ENCODE peak calls at places on chromosomes 7 and 10, in ten cellular contexts. One of them, this sample, is unnamed.

GRCh38 chr10:45640941-45641340 is 31.6 kb downstream of the ZFAND4 start:
- DNase-seq in stomach: no peak
- DNase-seq in Panc1: no peak
- DNase-seq in transverse colon: no peak
- DNase-seq in spleen: no peak
- DNase-seq in prostate gland: no peak
- DNase-seq in K562: no peak
- DNase-seq in GM12878: no peak
- DNase-seq in esophagus muscularis mucosa: no peak
- DNase-seq in endothelial cell of umbilical vein: no peak
- DNase-seq in this sample: no peak

GRCh38 chr10:26323219-26323618 is 106.6 kb downstream of the GAD2 start:
- DNase-seq in GM12878: no peak
- DNase-seq in esophagus muscularis mucosa: no peak
- DNase-seq in spleen: no peak
- DNase-seq in transverse colon: no peak
- DNase-seq in endothelial cell of umbilical vein: no peak
- DNase-seq in Panc1: no peak
- DNase-seq in K562: no peak
- DNase-seq in prostate gland: no peak
- DNase-seq in stomach: no peak
- DNase-seq in this sample: no peak

GRCh38 chr7:87219545-87220025 is at the start of gene TMEM243:
- DNase-seq in stomach: peak
- DNase-seq in Panc1: no peak
- DNase-seq in esophagus muscularis mucosa: peak
- DNase-seq in K562: peak
- DNase-seq in spleen: peak
- DNase-seq in GM12878: peak
- DNase-seq in endothelial cell of umbilical vein: peak
- DNase-seq in transverse colon: peak
- DNase-seq in prostate gland: peak
- DNase-seq in this sample: peak

GRCh38 chr7:46685051-46685450 is 764.0 kb upstream of the IGFBP3 start:
- DNase-seq in endothelial cell of umbilical vein: peak
- DNase-seq in K562: no peak
- DNase-seq in Panc1: no peak
- DNase-seq in stomach: no peak
- DNase-seq in GM12878: no peak
- DNase-seq in esophagus muscularis mucosa: no peak
- DNase-seq in spleen: no peak
- DNase-seq in transverse colon: no peak
- DNase-seq in prostate gland: no peak
- DNase-seq in this sample: no peak

GRCh38 chr10:792083-792791 is 102.8 kb upstream of the DIP2C start:
- DNase-seq in endothelial cell of umbilical vein: no peak
- DNase-seq in prostate gland: no peak
- DNase-seq in K562: no peak
- DNase-seq in transverse colon: no peak
- DNase-seq in esophagus muscularis mucosa: no peak
- DNase-seq in spleen: no peak
- DNase-seq in GM12878: no peak
- DNase-seq in Panc1: no peak
- DNase-seq in stomach: peak
- DNase-seq in this sample: no peak

GRCh38 chr7:79317728-79318127 is 135.7 kb downstream of the MAGI2 start:
- DNase-seq in GM12878: no peak
- DNase-seq in transverse colon: no peak
- DNase-seq in K562: no peak
- DNase-seq in spleen: no peak
- DNase-seq in endothelial cell of umbilical vein: peak
- DNase-seq in Panc1: peak
- DNase-seq in prostate gland: no peak
- DNase-seq in stomach: no peak
- DNase-seq in esophagus muscularis mucosa: no peak
- DNase-seq in this sample: no peak

GRCh38 chr10:100705139-100705538 is 40.2 kb upstream of the PAX2 start:
- DNase-seq in spleen: no peak
- DNase-seq in stomach: no peak
- DNase-seq in GM12878: no peak
- DNase-seq in K562: no peak
- DNase-seq in endothelial cell of umbilical vein: no peak
- DNase-seq in Panc1: no peak
- DNase-seq in esophagus muscularis mucosa: no peak
- DNase-seq in prostate gland: no peak
- DNase-seq in transverse colon: no peak
- DNase-seq in this sample: no peak

GRCh38 chr7:86908948-86909347 is 150.5 kb downstream of the ELAPOR2 start:
- DNase-seq in Panc1: no peak
- DNase-seq in esophagus muscularis mucosa: no peak
- DNase-seq in K562: no peak
- DNase-seq in spleen: no peak
- DNase-seq in prostate gland: no peak
- DNase-seq in endothelial cell of umbilical vein: no peak
- DNase-seq in GM12878: no peak
- DNase-seq in stomach: no peak
- DNase-seq in transverse colon: no peak
- DNase-seq in this sample: no peak

GRCh38 chr7:33903770-33904679 is 1.3 kb upstream of the BMPER start:
- DNase-seq in K562: no peak
- DNase-seq in GM12878: no peak
- DNase-seq in esophagus muscularis mucosa: no peak
- DNase-seq in spleen: peak
- DNase-seq in prostate gland: no peak
- DNase-seq in Panc1: no peak
- DNase-seq in transverse colon: peak
- DNase-seq in stomach: no peak
- DNase-seq in endothelial cell of umbilical vein: peak
- DNase-seq in this sample: peak

GRCh38 chr7:133827707-133828580 is 299.2 kb upstream of the LRGUK start:
- DNase-seq in transverse colon: no peak
- DNase-seq in K562: no peak
- DNase-seq in prostate gland: peak
- DNase-seq in Panc1: no peak
- DNase-seq in spleen: no peak
- DNase-seq in stomach: no peak
- DNase-seq in endothelial cell of umbilical vein: no peak
- DNase-seq in GM12878: peak
- DNase-seq in esophagus muscularis mucosa: no peak
- DNase-seq in this sample: no peak

GRCh38 chr10:60114765-60115586 is 208.6 kb upstream of the CCDC6 start:
- DNase-seq in stomach: no peak
- DNase-seq in transverse colon: no peak
- DNase-seq in spleen: no peak
- DNase-seq in esophagus muscularis mucosa: no peak
- DNase-seq in prostate gland: no peak
- DNase-seq in GM12878: no peak
- DNase-seq in Panc1: no peak
- DNase-seq in K562: peak
- DNase-seq in endothelial cell of umbilical vein: peak
- DNase-seq in this sample: no peak

GRCh38 chr7:41763626-41764025 is 60.7 kb upstream of the INHBA start:
- DNase-seq in stomach: no peak
- DNase-seq in K562: no peak
- DNase-seq in endothelial cell of umbilical vein: no peak
- DNase-seq in spleen: no peak
- DNase-seq in esophagus muscularis mucosa: no peak
- DNase-seq in transverse colon: no peak
- DNase-seq in GM12878: no peak
- DNase-seq in Panc1: no peak
- DNase-seq in prostate gland: no peak
- DNase-seq in this sample: no peak

DNA sequence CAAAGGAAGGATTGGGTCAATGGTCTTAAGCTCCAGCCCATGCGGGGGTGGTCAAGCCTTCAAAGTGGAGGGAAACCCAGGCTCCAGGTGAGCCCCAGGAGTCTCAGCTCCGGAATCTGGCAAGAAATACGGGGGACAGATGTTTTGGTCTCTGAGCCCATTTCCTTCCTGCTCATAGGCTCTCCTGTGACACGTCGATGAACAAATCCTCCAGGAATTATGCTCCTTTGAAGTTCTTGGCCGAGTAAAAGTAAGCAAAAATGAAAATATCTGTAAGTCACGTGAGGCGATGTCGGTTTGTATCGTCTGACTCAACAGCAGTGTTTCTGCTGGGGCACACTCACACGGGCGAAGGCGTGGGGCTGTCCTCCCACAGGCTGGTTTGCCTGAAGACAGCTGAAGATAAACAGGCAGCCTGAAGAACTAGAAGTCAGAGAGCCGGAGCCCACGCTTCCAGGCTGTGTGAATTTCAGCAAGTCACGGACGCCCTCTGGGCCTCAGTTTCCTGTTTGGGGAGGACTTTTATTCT is 52.6 kb upstream of the SMNDC1 start:
- DNase-seq in prostate gland: no peak
- DNase-seq in GM12878: peak
- DNase-seq in esophagus muscularis mucosa: no peak
- DNase-seq in transverse colon: peak
- DNase-seq in spleen: peak
- DNase-seq in K562: peak
- DNase-seq in stomach: no peak
- DNase-seq in endothelial cell of umbilical vein: no peak
- DNase-seq in Panc1: no peak
- DNase-seq in this sample: no peak
- TF ChIP-seq POLR2AphosphoS5 in prostate gland: no peak
- TF ChIP-seq POLR2AphosphoS5 in GM12878: peak
- TF ChIP-seq POLR2AphosphoS5 in esophagus muscularis mucosa: peak
- TF ChIP-seq POLR2AphosphoS5 in transverse colon: peak
- TF ChIP-seq POLR2AphosphoS5 in spleen: no peak
- TF ChIP-seq POLR2AphosphoS5 in K562: no peak
- TF ChIP-seq POLR2AphosphoS5 in stomach: peak
- TF ChIP-seq POLR2AphosphoS5 in endothelial cell of umbilical vein: no peak
- TF ChIP-seq POLR2AphosphoS5 in Panc1: no peak
- TF ChIP-seq POLR2AphosphoS5 in this sample: no peak

GRCh38 chr10:83518779-83519178 is 620.5 kb upstream of the GHITM start:
- DNase-seq in spleen: no peak
- DNase-seq in K562: no peak
- DNase-seq in esophagus muscularis mucosa: no peak
- DNase-seq in Panc1: no peak
- DNase-seq in endothelial cell of umbilical vein: no peak
- DNase-seq in GM12878: no peak
- DNase-seq in prostate gland: no peak
- DNase-seq in transverse colon: no peak
- DNase-seq in stomach: no peak
- DNase-seq in this sample: no peak
- H3K27ac ChIP-seq in spleen: no peak
- H3K27ac ChIP-seq in K562: no peak
- H3K27ac ChIP-seq in esophagus muscularis mucosa: no peak
- H3K27ac ChIP-seq in Panc1: no peak
- H3K27ac ChIP-seq in endothelial cell of umbilical vein: no peak
- H3K27ac ChIP-seq in GM12878: no peak
- H3K27ac ChIP-seq in prostate gland: no peak
- H3K27ac ChIP-seq in transverse colon: no peak
- H3K27ac ChIP-seq in stomach: no peak
- H3K27ac ChIP-seq in this sample: no peak

DNA sequence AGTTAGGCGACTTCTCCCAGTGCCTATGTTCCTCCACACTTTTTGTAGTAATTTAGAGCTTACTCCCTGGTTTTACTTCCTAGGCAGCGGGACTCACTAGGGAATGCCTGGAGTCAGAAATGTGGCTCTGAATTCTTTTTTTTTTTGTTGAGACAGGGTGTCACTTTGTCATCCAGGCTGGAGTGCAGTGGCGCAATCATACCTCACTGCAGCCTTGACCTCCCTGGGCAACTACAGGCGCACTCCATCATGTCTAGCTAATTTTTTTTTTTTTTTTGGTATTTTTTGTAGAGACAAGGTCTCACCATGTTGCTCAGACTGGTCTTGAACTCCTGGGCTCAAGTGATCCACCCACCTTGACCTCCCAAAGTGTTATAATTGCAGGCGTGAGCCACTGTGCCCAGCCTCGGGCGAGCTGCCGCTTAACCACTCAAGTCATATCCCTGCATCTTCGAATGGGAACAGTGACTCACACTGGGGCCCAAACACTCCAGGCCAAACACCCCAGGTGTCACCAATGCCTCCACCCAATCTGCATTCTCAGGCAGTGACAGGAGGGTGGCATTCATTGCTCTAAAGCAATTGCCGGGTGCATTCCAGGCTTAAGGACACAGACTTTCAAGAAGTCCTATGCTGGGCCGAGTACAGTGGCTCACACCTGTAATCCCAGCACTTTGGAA is 19.6 kb downstream of the RGS10 start:
- DNase-seq in K562: no peak
- DNase-seq in spleen: peak
- DNase-seq in esophagus muscularis mucosa: no peak
- DNase-seq in Panc1: no peak
- DNase-seq in GM12878: no peak
- DNase-seq in stomach: no peak
- DNase-seq in transverse colon: no peak
- DNase-seq in prostate gland: no peak
- DNase-seq in endothelial cell of umbilical vein: no peak
- DNase-seq in this sample: no peak
- TF ChIP-seq POLR2AphosphoS5 in K562: no peak
- TF ChIP-seq POLR2AphosphoS5 in spleen: no peak
- TF ChIP-seq POLR2AphosphoS5 in esophagus muscularis mucosa: no peak
- TF ChIP-seq POLR2AphosphoS5 in Panc1: no peak
- TF ChIP-seq POLR2AphosphoS5 in GM12878: no peak
- TF ChIP-seq POLR2AphosphoS5 in stomach: no peak
- TF ChIP-seq POLR2AphosphoS5 in transverse colon: no peak
- TF ChIP-seq POLR2AphosphoS5 in prostate gland: no peak
- TF ChIP-seq POLR2AphosphoS5 in endothelial cell of umbilical vein: no peak
- TF ChIP-seq POLR2AphosphoS5 in this sample: no peak

GRCh38 chr7:76334320-76334967 is 24.3 kb downstream of the YWHAG start:
- DNase-seq in stomach: no peak
- DNase-seq in esophagus muscularis mucosa: no peak
- DNase-seq in spleen: no peak
- DNase-seq in prostate gland: no peak
- DNase-seq in endothelial cell of umbilical vein: no peak
- DNase-seq in transverse colon: no peak
- DNase-seq in Panc1: no peak
- DNase-seq in GM12878: no peak
- DNase-seq in K562: no peak
- DNase-seq in this sample: no peak

GRCh38 chr7:76332073-76332472 is 26.7 kb downstream of the YWHAG start:
- DNase-seq in K562: peak
- DNase-seq in Panc1: no peak
- DNase-seq in endothelial cell of umbilical vein: no peak
- DNase-seq in GM12878: no peak
- DNase-seq in transverse colon: no peak
- DNase-seq in spleen: no peak
- DNase-seq in stomach: no peak
- DNase-seq in prostate gland: no peak
- DNase-seq in esophagus muscularis mucosa: no peak
- DNase-seq in this sample: no peak

GRCh38 chr7:76330673-76331072 is 28.1 kb downstream of the YWHAG start:
- DNase-seq in endothelial cell of umbilical vein: no peak
- DNase-seq in stomach: no peak
- DNase-seq in Panc1: no peak
- DNase-seq in esophagus muscularis mucosa: no peak
- DNase-seq in prostate gland: no peak
- DNase-seq in spleen: no peak
- DNase-seq in transverse colon: no peak
- DNase-seq in GM12878: no peak
- DNase-seq in K562: no peak
- DNase-seq in this sample: no peak

GRCh38 chr7:76336094-76336493 is 22.7 kb downstream of the YWHAG start:
- DNase-seq in K562: peak
- DNase-seq in esophagus muscularis mucosa: no peak
- DNase-seq in spleen: no peak
- DNase-seq in endothelial cell of umbilical vein: no peak
- DNase-seq in Panc1: no peak
- DNase-seq in transverse colon: no peak
- DNase-seq in GM12878: no peak
- DNase-seq in stomach: no peak
- DNase-seq in prostate gland: no peak
- DNase-seq in this sample: no peak

GRCh38 chr7:76333388-76334101 is 25.2 kb downstream of the YWHAG start:
- DNase-seq in spleen: no peak
- DNase-seq in endothelial cell of umbilical vein: no peak
- DNase-seq in GM12878: no peak
- DNase-seq in prostate gland: no peak
- DNase-seq in stomach: peak
- DNase-seq in transverse colon: peak
- DNase-seq in esophagus muscularis mucosa: no peak
- DNase-seq in Panc1: no peak
- DNase-seq in K562: no peak
- DNase-seq in this sample: peak
- H3K27ac ChIP-seq in spleen: no peak
- H3K27ac ChIP-seq in endothelial cell of umbilical vein: no peak
- H3K27ac ChIP-seq in GM12878: no peak
- H3K27ac ChIP-seq in prostate gland: no peak
- H3K27ac ChIP-seq in stomach: peak
- H3K27ac ChIP-seq in transverse colon: peak
- H3K27ac ChIP-seq in esophagus muscularis mucosa: peak
- H3K27ac ChIP-seq in Panc1: no peak
- H3K27ac ChIP-seq in K562: no peak
- H3K27ac ChIP-seq in this sample: no peak